ENCODE peak calls at places on chromosomes 7 and 10, in eight cellular contexts. One of them, this sample, is unnamed.

GRCh38 chr10:77355844-77356243 is 281.8 kb downstream of the KCNMA1 start:
- DNase-seq in fibroblast of lung: peak; percentile 79
- DNase-seq in colonic mucosa: no peak
- DNase-seq in NT2/D1: no peak
- DNase-seq in HCT116: no peak
- DNase-seq in body of pancreas: no peak
- DNase-seq in neural progenitor cell: no peak
- DNase-seq in tibial artery: no peak
- DNase-seq in this sample: no peak

GRCh38 chr7:128904381-128905197 is 5.9 kb downstream of the KCP start:
- DNase-seq in neural progenitor cell: peak; percentile 71
- DNase-seq in NT2/D1: peak; percentile 48
- DNase-seq in HCT116: peak; percentile 52
- DNase-seq in body of pancreas: no peak
- DNase-seq in tibial artery: peak; percentile 52
- DNase-seq in colonic mucosa: no peak
- DNase-seq in fibroblast of lung: peak; percentile 35
- DNase-seq in this sample: no peak

GRCh38 chr7:74269757-74270277 is 15.6 kb upstream of the RFC2 start:
- DNase-seq in fibroblast of lung: peak; percentile 78
- DNase-seq in colonic mucosa: peak; percentile 85
- DNase-seq in tibial artery: no peak
- DNase-seq in HCT116: peak; percentile 76
- DNase-seq in body of pancreas: peak; percentile 71
- DNase-seq in NT2/D1: no peak
- DNase-seq in neural progenitor cell: peak; percentile 67
- DNase-seq in this sample: peak; percentile 59

GRCh38 chr10:11765141-11765540 is 23.0 kb downstream of the ECHDC3 start:
- DNase-seq in neural progenitor cell: no peak
- DNase-seq in tibial artery: peak; percentile 34
- DNase-seq in NT2/D1: no peak
- DNase-seq in colonic mucosa: no peak
- DNase-seq in HCT116: no peak
- DNase-seq in fibroblast of lung: no peak
- DNase-seq in body of pancreas: no peak
- DNase-seq in this sample: no peak

GRCh38 chr7:50921114-50921513 is 138.4 kb upstream of the GRB10 start:
- DNase-seq in tibial artery: no peak
- DNase-seq in body of pancreas: no peak
- DNase-seq in neural progenitor cell: no peak
- DNase-seq in HCT116: no peak
- DNase-seq in fibroblast of lung: no peak
- DNase-seq in NT2/D1: no peak
- DNase-seq in colonic mucosa: no peak
- DNase-seq in this sample: no peak

GRCh38 chr10:62815373-62816111 is 624 bp downstream of the EGR2 start:
- DNase-seq in fibroblast of lung: peak; percentile 51
- DNase-seq in NT2/D1: no peak
- DNase-seq in neural progenitor cell: peak; percentile 50
- DNase-seq in HCT116: no peak
- DNase-seq in colonic mucosa: peak; percentile 21
- DNase-seq in body of pancreas: no peak
- DNase-seq in tibial artery: no peak
- DNase-seq in this sample: no peak

GRCh38 chr7:22732556-22733126 is 5.6 kb downstream of the IL6 start:
- DNase-seq in fibroblast of lung: peak; percentile 23
- DNase-seq in body of pancreas: no peak
- DNase-seq in HCT116: peak; percentile 21
- DNase-seq in colonic mucosa: no peak
- DNase-seq in neural progenitor cell: no peak
- DNase-seq in NT2/D1: no peak
- DNase-seq in tibial artery: no peak
- DNase-seq in this sample: no peak

GRCh38 chr10:96374004-96374403 is 15.2 kb upstream of the OPALIN start:
- DNase-seq in NT2/D1: no peak
- DNase-seq in HCT116: no peak
- DNase-seq in body of pancreas: no peak
- DNase-seq in fibroblast of lung: no peak
- DNase-seq in tibial artery: no peak
- DNase-seq in neural progenitor cell: no peak
- DNase-seq in colonic mucosa: no peak
- DNase-seq in this sample: no peak

GRCh38 chr10:21797984-21798765 is 205.4 kb downstream of the DNAJC1 start:
- DNase-seq in NT2/D1: no peak
- DNase-seq in tibial artery: no peak
- DNase-seq in body of pancreas: no peak
- DNase-seq in HCT116: no peak
- DNase-seq in colonic mucosa: no peak
- DNase-seq in fibroblast of lung: no peak
- DNase-seq in neural progenitor cell: no peak
- DNase-seq in this sample: no peak

GRCh38 chr7:2109936-2110585 is 122.7 kb downstream of the MAD1L1 start:
- DNase-seq in tibial artery: no peak
- DNase-seq in fibroblast of lung: peak; percentile 98
- DNase-seq in NT2/D1: no peak
- DNase-seq in body of pancreas: no peak
- DNase-seq in neural progenitor cell: no peak
- DNase-seq in colonic mucosa: peak; percentile 26
- DNase-seq in HCT116: peak; percentile 94
- DNase-seq in this sample: no peak

GRCh38 chr7:111929258-111929657 is 276.9 kb downstream of the DOCK4 start:
- DNase-seq in colonic mucosa: no peak
- DNase-seq in fibroblast of lung: no peak
- DNase-seq in tibial artery: no peak
- DNase-seq in HCT116: no peak
- DNase-seq in neural progenitor cell: no peak
- DNase-seq in NT2/D1: no peak
- DNase-seq in body of pancreas: no peak
- DNase-seq in this sample: no peak

GRCh38 chr7:103989200-103989784 is at the start of gene RELN:
- DNase-seq in neural progenitor cell: peak; percentile 74
- DNase-seq in fibroblast of lung: peak; percentile 49
- DNase-seq in HCT116: no peak
- DNase-seq in NT2/D1: no peak
- DNase-seq in body of pancreas: no peak
- DNase-seq in colonic mucosa: no peak
- DNase-seq in tibial artery: no peak
- DNase-seq in this sample: no peak

GRCh38 chr7:101891936-101892640 is 74.7 kb downstream of the CUX1 start:
- DNase-seq in fibroblast of lung: peak; percentile 30
- DNase-seq in HCT116: no peak
- DNase-seq in NT2/D1: no peak
- DNase-seq in tibial artery: no peak
- DNase-seq in neural progenitor cell: no peak
- DNase-seq in body of pancreas: no peak
- DNase-seq in colonic mucosa: no peak
- DNase-seq in this sample: no peak

GRCh38 chr10:125080984-125081383 is 79.4 kb downstream of the CTBP2 start:
- DNase-seq in fibroblast of lung: no peak
- DNase-seq in tibial artery: no peak
- DNase-seq in NT2/D1: no peak
- DNase-seq in HCT116: no peak
- DNase-seq in neural progenitor cell: no peak
- DNase-seq in body of pancreas: no peak
- DNase-seq in colonic mucosa: no peak
- DNase-seq in this sample: no peak

GRCh38 chr7:73560035-73560835 is 2.7 kb upstream of the BCL7B start:
- DNase-seq in body of pancreas: no peak
- DNase-seq in colonic mucosa: no peak
- DNase-seq in NT2/D1: no peak
- DNase-seq in tibial artery: no peak
- DNase-seq in fibroblast of lung: peak; percentile 90
- DNase-seq in neural progenitor cell: no peak
- DNase-seq in HCT116: no peak
- DNase-seq in this sample: no peak

GRCh38 chr7:68321076-68321639 is 1277.1 kb upstream of the AUTS2 start:
- DNase-seq in neural progenitor cell: peak; percentile 9
- DNase-seq in tibial artery: no peak
- DNase-seq in fibroblast of lung: peak; percentile 33
- DNase-seq in NT2/D1: no peak
- DNase-seq in colonic mucosa: no peak
- DNase-seq in body of pancreas: peak; percentile 33
- DNase-seq in HCT116: no peak
- DNase-seq in this sample: peak; percentile 52

GRCh38 chr10:110010076-110011069 is 2.6 kb downstream of the ADD3 start:
- DNase-seq in colonic mucosa: peak; percentile 38
- DNase-seq in NT2/D1: no peak
- DNase-seq in HCT116: no peak
- DNase-seq in body of pancreas: no peak
- DNase-seq in fibroblast of lung: peak; percentile 53
- DNase-seq in neural progenitor cell: no peak
- DNase-seq in tibial artery: no peak
- DNase-seq in this sample: no peak

GRCh38 chr10:44925811-44926760 is 14.9 kb downstream of the TMEM72 start:
- DNase-seq in body of pancreas: no peak
- DNase-seq in colonic mucosa: no peak
- DNase-seq in neural progenitor cell: no peak
- DNase-seq in tibial artery: peak; percentile 47
- DNase-seq in HCT116: no peak
- DNase-seq in fibroblast of lung: no peak
- DNase-seq in NT2/D1: no peak
- DNase-seq in this sample: no peak

GRCh38 chr10:124916098-124916584 is 25.8 kb upstream of the ZRANB1 start:
- DNase-seq in NT2/D1: no peak
- DNase-seq in fibroblast of lung: peak; percentile 32
- DNase-seq in body of pancreas: no peak
- DNase-seq in colonic mucosa: no peak
- DNase-seq in neural progenitor cell: no peak
- DNase-seq in tibial artery: no peak
- DNase-seq in HCT116: no peak
- DNase-seq in this sample: no peak

GRCh38 chr7:153027210-153027609 is 267.7 kb downstream of the ACTR3B start:
- DNase-seq in colonic mucosa: no peak
- DNase-seq in neural progenitor cell: no peak
- DNase-seq in HCT116: no peak
- DNase-seq in body of pancreas: no peak
- DNase-seq in tibial artery: peak; percentile 41
- DNase-seq in NT2/D1: no peak
- DNase-seq in fibroblast of lung: no peak
- DNase-seq in this sample: no peak

DNA sequence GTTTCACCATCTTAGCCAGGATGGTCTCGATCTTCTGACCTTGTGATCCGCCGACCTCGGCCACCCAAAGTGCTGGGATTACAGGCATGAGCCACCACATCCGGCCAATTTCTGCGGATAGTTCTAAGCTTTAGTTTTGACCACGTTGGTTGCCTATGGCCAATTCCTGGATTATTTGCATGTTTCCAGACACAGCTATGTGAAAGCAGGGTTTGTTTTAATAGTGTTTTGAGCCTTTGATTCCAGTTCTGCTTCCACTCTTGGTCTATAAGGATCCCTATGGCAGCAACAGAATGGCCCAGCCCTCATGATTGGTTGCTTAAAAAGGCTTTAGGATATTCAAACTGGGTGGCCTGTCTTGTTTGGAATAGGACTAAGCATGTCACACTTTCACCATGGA is 19.1 kb downstream of the SIRT1 start:
- DNase-seq in neural progenitor cell: no peak
- DNase-seq in colonic mucosa: no peak
- DNase-seq in body of pancreas: no peak
- DNase-seq in NT2/D1: no peak
- DNase-seq in HCT116: no peak
- DNase-seq in tibial artery: no peak
- DNase-seq in fibroblast of lung: no peak
- DNase-seq in this sample: no peak
- H3K36me3 ChIP-seq in neural progenitor cell: peaks cover 39% of the 10 kb centered on the region
- H3K36me3 ChIP-seq in colonic mucosa: peaks cover 7% of the 10 kb centered on the region
- H3K36me3 ChIP-seq in body of pancreas: peaks cover 13% of the 10 kb centered on the region
- H3K36me3 ChIP-seq in NT2/D1: peaks cover 66% of the 10 kb centered on the region
- H3K36me3 ChIP-seq in HCT116: peaks cover 21% of the 10 kb centered on the region
- H3K36me3 ChIP-seq in tibial artery: peaks cover 45% of the 10 kb centered on the region
- H3K36me3 ChIP-seq in fibroblast of lung: peaks cover 5% of the 10 kb centered on the region
- H3K36me3 ChIP-seq in this sample: no peaks in the 10 kb centered on the region

DNA sequence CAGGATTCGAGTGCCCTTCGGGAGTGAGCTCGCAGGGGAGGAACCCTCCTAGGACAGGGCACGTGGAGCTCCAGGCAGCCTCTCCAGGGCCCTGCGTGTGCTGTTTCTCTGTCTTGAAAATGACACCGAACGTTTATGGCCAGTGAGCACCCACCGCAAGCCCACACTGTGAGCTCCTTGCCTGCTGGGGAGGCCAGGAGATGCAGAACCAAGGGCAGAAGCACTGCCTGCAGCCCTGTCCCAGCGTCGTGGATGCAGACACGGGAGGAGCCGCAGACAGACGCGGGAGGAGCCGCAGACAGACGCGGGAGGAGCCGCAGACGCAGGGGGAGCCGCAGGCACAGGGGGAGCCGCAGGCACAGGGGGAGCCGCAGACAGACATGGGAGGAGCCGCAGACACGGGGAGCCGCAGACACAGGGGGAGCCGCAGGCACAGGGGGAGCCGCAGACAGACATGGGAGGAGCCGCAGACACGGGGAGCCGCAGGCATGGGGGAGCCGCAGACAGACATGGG is 314.4 kb downstream of the PTPRN2 start:
- DNase-seq in HCT116: no peak
- DNase-seq in NT2/D1: no peak
- DNase-seq in neural progenitor cell: no peak
- DNase-seq in colonic mucosa: no peak
- DNase-seq in body of pancreas: no peak
- DNase-seq in fibroblast of lung: no peak
- DNase-seq in tibial artery: peak; percentile 35
- DNase-seq in this sample: peak; percentile 9
- H3K9me3 ChIP-seq in HCT116: no peaks in the 10 kb centered on the region
- H3K9me3 ChIP-seq in NT2/D1: peaks cover 8% of the 10 kb centered on the region
- H3K9me3 ChIP-seq in neural progenitor cell: no peaks in the 10 kb centered on the region
- H3K9me3 ChIP-seq in colonic mucosa: no peaks in the 10 kb centered on the region
- H3K9me3 ChIP-seq in body of pancreas: no peaks in the 10 kb centered on the region
- H3K9me3 ChIP-seq in fibroblast of lung: no peaks in the 10 kb centered on the region
- H3K9me3 ChIP-seq in tibial artery: peaks cover 4% of the 10 kb centered on the region
- H3K9me3 ChIP-seq in this sample: no peaks in the 10 kb centered on the region

DNA sequence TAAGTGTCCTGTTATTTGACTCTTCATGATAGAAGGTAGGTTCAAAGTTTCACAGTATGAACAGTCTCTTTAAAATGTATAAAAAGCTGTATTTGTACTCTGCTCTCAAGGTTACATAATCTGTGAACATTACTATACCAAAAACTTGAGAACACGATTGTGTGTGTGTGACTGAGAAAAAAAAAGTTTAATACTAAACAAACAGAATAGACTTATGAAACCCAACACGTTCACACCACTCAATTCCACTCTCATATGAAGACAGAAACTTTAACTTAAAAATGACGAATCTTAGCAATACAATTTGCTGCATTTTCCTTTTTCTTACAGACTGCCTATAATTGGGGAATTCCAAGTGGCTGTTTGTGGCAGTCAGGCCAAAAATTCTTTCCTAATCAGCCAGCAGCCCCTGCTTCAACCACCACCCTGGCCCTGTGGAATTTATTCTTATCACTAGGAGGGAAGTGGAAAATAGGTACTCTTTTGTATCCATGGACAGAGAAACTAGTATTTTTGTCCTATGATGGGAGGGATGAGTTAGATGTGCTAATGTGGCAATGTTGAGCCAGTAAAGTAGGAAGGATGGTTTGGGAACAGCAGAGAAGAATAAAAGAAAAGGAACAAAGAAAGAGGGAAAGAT is 42.8 kb downstream of the MINDY3 start:
- DNase-seq in HCT116: no peak
- DNase-seq in fibroblast of lung: peak; percentile 57
- DNase-seq in NT2/D1: no peak
- DNase-seq in body of pancreas: no peak
- DNase-seq in neural progenitor cell: no peak
- DNase-seq in tibial artery: no peak
- DNase-seq in colonic mucosa: no peak
- DNase-seq in this sample: no peak
- H3K4me3 ChIP-seq in HCT116: no peak overlapping the region
- H3K4me3 ChIP-seq in fibroblast of lung: no peak overlapping the region
- H3K4me3 ChIP-seq in NT2/D1: no peak overlapping the region
- H3K4me3 ChIP-seq in body of pancreas: no peak overlapping the region
- H3K4me3 ChIP-seq in neural progenitor cell: no peak overlapping the region
- H3K4me3 ChIP-seq in tibial artery: no peak overlapping the region
- H3K4me3 ChIP-seq in colonic mucosa: no peak overlapping the region
- H3K4me3 ChIP-seq in this sample: no peak overlapping the region

GRCh38 chr10:43194861-43195260 is 56.6 kb downstream of the CSGALNACT2 start:
- DNase-seq in NT2/D1: no peak
- DNase-seq in HCT116: no peak
- DNase-seq in neural progenitor cell: no peak
- DNase-seq in tibial artery: peak; percentile 52
- DNase-seq in colonic mucosa: no peak
- DNase-seq in fibroblast of lung: no peak
- DNase-seq in body of pancreas: no peak
- DNase-seq in this sample: no peak
- H3K36me3 ChIP-seq in NT2/D1: peaks cover 53% of the 10 kb centered on the region
- H3K36me3 ChIP-seq in HCT116: peaks cover 19% of the 10 kb centered on the region
- H3K36me3 ChIP-seq in neural progenitor cell: no peaks in the 10 kb centered on the region
- H3K36me3 ChIP-seq in tibial artery: peaks cover 5% of the 10 kb centered on the region
- H3K36me3 ChIP-seq in colonic mucosa: no peaks in the 10 kb centered on the region
- H3K36me3 ChIP-seq in fibroblast of lung: peaks cover 3% of the 10 kb centered on the region
- H3K36me3 ChIP-seq in body of pancreas: no peaks in the 10 kb centered on the region
- H3K36me3 ChIP-seq in this sample: no peaks in the 10 kb centered on the region

This sample was measured in heart left ventricle.